ENCODE peak calls at places on chromosomes 6 and 20, in six cellular contexts. S is RWPE1, B is OCI-LY7, V is epithelial cell of esophagus, O is upper lobe of right lung, D is adrenal gland. K is an unnamed sample.
A peak's percentile ranks its signal among the peaks of the same experiment; 100 is the strongest.

GRCh38 chr6:2476376-2476775 is 231.0 kb upstream of the GMDS start:
- DNase-seq in O (no peak), S (peak; percentile 59), V (peak; percentile 88), B (no peak), D (no peak), K (no peak)

GRCh38 chr6:166569206-166569605 is 17.3 kb downstream of the RAMACL start:
- DNase-seq in B (no peak), S (no peak), V (no peak), O (no peak), D (no peak), K (no peak)

GRCh38 chr6:90835584-90836212 is 248.8 kb upstream of the MAP3K7 start:
- DNase-seq in V (no peak), D (no peak), B (no peak), S (no peak), O (no peak), K (no peak)

GRCh38 chr6:106751501-106752252 is 122.3 kb downstream of the QRSL1 start:
- DNase-seq in O (no peak), B (no peak), D (no peak), S (peak; percentile 98), V (peak; percentile 97), K (no peak)

GRCh38 chr6:97282238-97282725 is 734 bp downstream of the MMS22L start:
- DNase-seq in D (no peak), O (no peak), V (no peak), S (peak; percentile 35), B (peak; percentile 23), K (peak; percentile 4)

GRCh38 chr6:31736768-31737314 is 511 bp upstream of the CLIC1 start:
- DNase-seq in S (no peak), D (no peak), B (no peak), O (no peak), V (no peak), K (no peak)

GRCh38 chr6:39143238-39143930 is 28.4 kb upstream of the SAYSD1 start:
- DNase-seq in V (peak; percentile 7), D (no peak), O (no peak), S (no peak), B (no peak), K (no peak)

GRCh38 chr6:34155471-34156300 is 9.8 kb upstream of the GRM4 start:
- DNase-seq in V (no peak), S (no peak), O (peak; percentile 16), B (no peak), D (no peak), K (no peak)

GRCh38 chr6:7939186-7939863 is 28.7 kb upstream of the TXNDC5 start:
- DNase-seq in S (no peak), V (no peak), D (no peak), O (no peak), B (no peak), K (no peak)

GRCh38 chr6:17207281-17207680 is 73.9 kb upstream of the RBM24 start:
- DNase-seq in B (no peak), S (no peak), O (no peak), V (no peak), D (no peak), K (no peak)

GRCh38 chr6:703562-703961 is 10.6 kb upstream of the EXOC2 start:
- DNase-seq in O (no peak), V (peak; percentile 27), S (no peak), B (no peak), D (no peak), K (no peak)

GRCh38 chr6:128131566-128131965 is 230.7 kb upstream of the THEMIS start:
- DNase-seq in O (no peak), D (no peak), B (no peak), S (no peak), V (no peak), K (no peak)

GRCh38 chr20:17626217-17627007 is 55.6 kb downstream of the RRBP1 start:
- DNase-seq in V (no peak), D (no peak), B (no peak), S (no peak), O (peak; percentile 55), K (no peak)

GRCh38 chr6:7073810-7074525 is 33.8 kb upstream of the RREB1 start:
- DNase-seq in S (no peak), O (peak; percentile 73), D (peak; percentile 70), B (no peak), V (no peak), K (peak; percentile 87)

GRCh38 chr6:27829453-27830211 is 82.6 kb downstream of the OR2B2 start:
- DNase-seq in V (peak; percentile 13), B (peak; percentile 45), O (no peak), S (no peak), D (no peak), K (no peak)

GRCh38 chr6:4599924-4600323 is 176.3 kb upstream of the CDYL start:
- DNase-seq in D (peak; percentile 30), S (peak; percentile 70), V (peak; percentile 97), B (no peak), O (no peak), K (no peak)

GRCh38 chr20:46770330-46771194 is 61.1 kb downstream of the SLC2A10 start:
- DNase-seq in V (peak; percentile 59), B (peak; percentile 33), O (no peak), D (no peak), S (no peak), K (no peak)

GRCh38 chr6:21653902-21654301 is 60.4 kb downstream of the SOX4 start:
- DNase-seq in B (no peak), O (no peak), D (no peak), V (no peak), S (no peak), K (no peak)

GRCh38 chr6:116221067-116221466 is 32.8 kb downstream of the TSPYL4 start:
- DNase-seq in B (no peak), D (no peak), O (no peak), S (no peak), V (peak; percentile 52), K (no peak)

GRCh38 chr6:10014561-10014960 is 400.3 kb downstream of the TFAP2A start:
- DNase-seq in O (no peak), D (no peak), S (no peak), V (peak; percentile 4), B (no peak), K (no peak)

GRCh38 chr6:168315626-168316025 is 4.0 kb downstream of the DACT2 start:
- DNase-seq in D (no peak), O (no peak), V (no peak), S (no peak), B (no peak), K (no peak)

GRCh38 chr6:168313371-168314028 is 6.1 kb downstream of the DACT2 start:
- DNase-seq in V (no peak), S (no peak), B (no peak), D (no peak), O (no peak), K (no peak)

GRCh38 chr6:168318090-168318489 is 1.5 kb downstream of the DACT2 start:
- DNase-seq in S (no peak), D (no peak), B (no peak), V (no peak), O (no peak), K (no peak)

GRCh38 chr6:168314029-168314420 is 5.6 kb downstream of the DACT2 start:
- DNase-seq in D (no peak), S (no peak), B (no peak), V (no peak), O (no peak), K (no peak)

GRCh38 chr6:168314948-168315347 is 4.6 kb downstream of the DACT2 start:
- DNase-seq in S (peak; percentile 67), D (no peak), B (no peak), V (peak; percentile 54), O (no peak), K (no peak)
- TF ChIP-seq CTCF in S (peak; percentile 66), D (no peak), B (no peak), V (peak; percentile 38), O (peak; percentile 18), K (no peak)

GRCh38 chr20:54726687-54727086 is 251.3 kb downstream of the DOK5 start:
- DNase-seq in D (no peak), V (no peak), O (no peak), S (no peak), B (no peak), K (no peak)
- TF ChIP-seq CTCF in D (no peak), V (no peak), O (no peak), S (no peak), B (no peak), K (no peak)

GRCh38 chr6:26249959-26250805 is 114.8 kb upstream of the BTN3A2 start:
- DNase-seq in O (peak; percentile 71), B (no peak), V (peak; percentile 89), D (peak; percentile 67), S (no peak), K (no peak)
- TF ChIP-seq CTCF in O (peak; percentile 21), B (peak; percentile 30), V (peak; percentile 69), D (peak; percentile 17), S (peak; percentile 56), K (peak; percentile 24)

GRCh38 chr20:31680286-31681127 is 42.2 kb downstream of the BCL2L1 start:
- DNase-seq in O (no peak), B (no peak), S (no peak), D (no peak), V (no peak), K (no peak)

GRCh38 chr20:31676534-31677030 is 38.9 kb downstream of the COX4I2 start:
- DNase-seq in O (no peak), B (no peak), S (no peak), V (no peak), D (no peak), K (no peak)

GRCh38 chr20:31679357-31680285 is 41.9 kb downstream of the COX4I2 start:
- DNase-seq in O (no peak), V (no peak), D (no peak), B (no peak), S (no peak), K (no peak)

GRCh38 chr20:31677553-31678260 is 40.0 kb downstream of the COX4I2 start:
- DNase-seq in B (no peak), D (no peak), V (no peak), S (no peak), O (no peak), K (no peak)

GRCh38 chr20:31678389-31679356 is 41.0 kb downstream of the COX4I2 start:
- DNase-seq in V (peak; percentile 47), D (peak; percentile 72), S (peak; percentile 96), O (no peak), B (no peak), K (no peak)
- TF ChIP-seq CTCF in V (no peak), D (no peak), S (no peak), O (no peak), B (no peak), K (no peak)

GRCh38 chr6:74991573-74992332 is 214.1 kb downstream of the COL12A1 start:
- DNase-seq in S (peak; percentile 40), O (no peak), D (no peak), B (no peak), V (peak; percentile 89), K (no peak)
- TF ChIP-seq CTCF in S (peak; percentile 68), O (no peak), D (no peak), B (no peak), V (peak; percentile 40), K (no peak)

DNA sequence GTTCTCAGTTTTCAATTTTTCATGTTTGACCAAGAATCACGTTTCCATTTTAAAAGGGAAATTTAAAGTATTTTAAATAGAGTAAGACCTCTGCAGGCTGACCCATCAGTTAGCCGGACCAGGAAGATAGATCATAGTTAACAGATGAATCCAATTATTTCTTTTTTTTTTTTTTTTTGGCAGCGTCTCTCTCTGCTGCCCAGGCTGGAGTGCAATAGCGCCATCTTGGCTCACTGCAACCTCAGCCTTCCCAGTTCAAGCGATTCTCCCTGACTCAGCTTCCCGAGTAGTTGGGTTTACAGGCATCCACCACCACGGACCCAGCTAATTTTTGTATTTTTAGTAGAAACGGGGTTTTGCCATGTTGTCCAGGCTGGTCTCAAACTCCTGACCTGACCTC is 256.7 kb upstream of the CNR1 start:
- DNase-seq in V (no peak), D (peak; percentile 38), B (no peak), S (no peak), O (no peak), K (no peak)
- TF ChIP-seq CTCF in V (no peak), D (peak; percentile 23), B (peak; percentile 43), S (no peak), O (no peak), K (no peak)

GRCh38 chr6:70797625-70798024 is 129.9 kb downstream of the SMAP1 start:
- DNase-seq in S (no peak), D (no peak), V (no peak), O (no peak), B (peak; percentile 5), K (peak; percentile 21)
- TF ChIP-seq CTCF in S (no peak), D (no peak), V (no peak), O (no peak), B (no peak), K (no peak)

K was measured in GM20000.